ENCODE peak calls at places on chromosomes 12 and 14, in ten cellular contexts. X is A549, S is tibial artery, E is tibial nerve, B is uterus, W is adrenal gland, Q is HAP-1, J is IMR-90, V is fibroblast of lung, K is colonic mucosa. N is an unnamed sample. For H3K4me1, the result is how much of the 10 kb centered on the place peaks cover.

GRCh38 chr12:47828008-47828966 is 8.6 kb upstream of the HDAC7 start:
- DNase-seq in S (no peak), W (no peak), X (no peak), K (no peak), B (no peak), Q (no peak), J (no peak), V (no peak), E (no peak), N (no peak)

GRCh38 chr12:78418919-78419318 is 445.7 kb upstream of the SYT1 start:
- DNase-seq in K (no peak), Q (no peak), B (no peak), J (no peak), S (no peak), E (no peak), V (no peak), X (no peak), W (no peak), N (no peak)

GRCh38 chr14:84074626-84075025 is 1455.3 kb upstream of the FLRT2 start:
- DNase-seq in X (no peak), S (no peak), E (no peak), B (no peak), V (no peak), J (no peak), K (no peak), Q (no peak), W (no peak), N (no peak)

GRCh38 chr14:20485900-20486299 is 16.7 kb downstream of the PNP start:
- DNase-seq in S (no peak), X (no peak), V (no peak), J (no peak), W (no peak), E (no peak), Q (peak), K (no peak), B (no peak), N (no peak)

GRCh38 chr14:57273236-57273635 is 4.5 kb downstream of the AP5M1 start:
- DNase-seq in E (no peak), V (no peak), Q (no peak), S (no peak), W (no peak), J (no peak), K (no peak), X (no peak), B (no peak), N (no peak)

GRCh38 chr14:78127233-78127632 is 42.9 kb upstream of the NRXN3 start:
- DNase-seq in X (no peak), K (no peak), W (no peak), S (no peak), E (no peak), Q (no peak), V (no peak), J (no peak), B (no peak), N (no peak)

GRCh38 chr14:103071544-103072251 is 12.3 kb upstream of the LBHD2 start:
- DNase-seq in E (no peak), X (no peak), B (no peak), S (no peak), K (peak), Q (no peak), W (peak), J (no peak), V (no peak), N (no peak)

GRCh38 chr12:120834489-120835303 is 69.5 kb downstream of the SPPL3 start:
- DNase-seq in J (no peak), B (no peak), V (no peak), K (no peak), X (no peak), W (no peak), E (no peak), S (no peak), Q (no peak), N (no peak)

GRCh38 chr12:5710260-5710878 is 234.7 kb downstream of the ANO2 start:
- DNase-seq in E (no peak), K (no peak), Q (no peak), V (no peak), S (no peak), J (peak), B (no peak), X (no peak), W (no peak), N (no peak)

GRCh38 chr14:49774111-49774510 is 6.2 kb downstream of the KLHDC2 start:
- DNase-seq in S (no peak), B (no peak), X (no peak), E (no peak), K (no peak), Q (no peak), V (peak), W (no peak), J (peak), N (no peak)

GRCh38 chr12:108679282-108679681 is 45.6 kb upstream of the SELPLG start:
- DNase-seq in Q (no peak), S (no peak), K (no peak), V (no peak), W (no peak), J (no peak), X (no peak), E (no peak), B (no peak), N (no peak)

GRCh38 chr12:57890191-57891120 is 43.9 kb upstream of the CTDSP2 start:
- DNase-seq in E (no peak), V (peak), J (peak), X (no peak), K (peak), B (no peak), W (no peak), S (no peak), Q (no peak), N (no peak)

GRCh38 chr12:100359822-100360221 is 2.9 kb downstream of the SLC17A8 start:
- DNase-seq in K (no peak), X (no peak), E (no peak), W (no peak), Q (no peak), B (no peak), J (peak), V (peak), S (no peak), N (peak)

GRCh38 chr12:58346032-58346632 is 404.8 kb downstream of the ATP23 start:
- DNase-seq in Q (no peak), X (peak), K (no peak), S (no peak), W (no peak), E (no peak), J (peak), V (peak), B (no peak), N (peak)

GRCh38 chr12:115362319-115362976 is 678.5 kb upstream of the TBX3 start:
- DNase-seq in W (no peak), X (no peak), V (peak), E (no peak), J (peak), S (no peak), K (no peak), Q (no peak), B (no peak), N (no peak)

GRCh38 chr14:105021656-105022275 is 883 bp upstream of the CDCA4 start:
- DNase-seq in W (peak), V (peak), J (peak), E (no peak), S (no peak), K (peak), Q (peak), X (peak), B (peak), N (peak)
- H3K4me1 ChIP-seq in W (under half), V (under half), J (under half), E (under half), S (under half), K (under half), Q (under half), X (half or more), B (under half), N (under half)

GRCh38 chr12:127570793-127571360 is 696.1 kb upstream of the TMEM132C start:
- DNase-seq in X (no peak), S (no peak), Q (no peak), B (no peak), V (no peak), J (no peak), W (no peak), K (no peak), E (no peak), N (no peak)
- H3K4me3 ChIP-seq in X (no peak), S (peak), Q (no peak), B (no peak), V (no peak), J (no peak), W (no peak), K (no peak), E (no peak), N (no peak)

GRCh38 chr12:62726471-62726980 is 208.4 kb downstream of the PPM1H start:
- DNase-seq in W (no peak), J (no peak), X (no peak), V (no peak), K (no peak), Q (no peak), B (no peak), S (no peak), E (no peak), N (no peak)
- H3K4me1 ChIP-seq in W (under half), J (under half), X (half or more), V (under half), K (under half), Q (under half), B (under half), S (under half), E (under half), N (under half)

GRCh38 chr12:25248732-25249131 is 2.0 kb downstream of the KRAS start:
- DNase-seq in X (no peak), Q (no peak), E (no peak), S (no peak), J (no peak), V (no peak), W (no peak), K (no peak), B (no peak), N (no peak)

GRCh38 chr12:25245491-25245890 is 5.2 kb downstream of the KRAS start:
- DNase-seq in K (no peak), V (no peak), J (no peak), S (no peak), W (no peak), Q (no peak), B (no peak), E (no peak), X (no peak), N (no peak)

GRCh38 chr12:25249951-25250738 is 584 bp downstream of the KRAS start:
- DNase-seq in E (peak), B (peak), X (peak), S (peak), Q (peak), J (peak), W (peak), V (peak), K (peak), N (peak)

GRCh38 chr12:25250744-25251730 is at the start of gene KRAS:
- DNase-seq in J (peak), E (peak), W (peak), B (peak), X (peak), K (peak), Q (peak), S (peak), V (peak), N (peak)

DNA sequence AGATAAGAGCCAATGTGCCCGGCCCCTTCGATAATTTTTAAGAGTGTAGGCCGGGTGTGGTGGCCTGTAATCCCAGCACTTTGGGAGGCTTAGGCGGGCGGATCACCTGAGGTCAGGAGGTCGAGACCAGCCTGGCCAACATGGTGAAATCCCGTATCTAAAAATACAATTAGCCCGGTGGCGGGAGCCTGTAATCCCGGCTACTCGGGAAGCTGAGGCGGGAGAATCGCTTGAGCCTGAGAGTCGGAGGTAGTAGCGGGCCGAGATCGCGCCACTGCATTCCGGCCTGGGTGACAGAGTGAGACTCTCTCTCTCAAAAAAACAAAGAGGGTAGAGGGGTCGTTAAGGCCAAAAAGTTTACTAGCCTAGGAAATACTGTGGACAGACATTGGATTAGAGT is 2.6 kb downstream of the KRAS start:
- DNase-seq in E (no peak), J (no peak), Q (no peak), W (no peak), K (no peak), X (no peak), S (no peak), V (no peak), B (no peak), N (no peak)
- H3K4me3 ChIP-seq in E (no peak), J (no peak), Q (no peak), W (no peak), K (no peak), X (no peak), S (no peak), V (no peak), B (no peak), N (no peak)

DNA sequence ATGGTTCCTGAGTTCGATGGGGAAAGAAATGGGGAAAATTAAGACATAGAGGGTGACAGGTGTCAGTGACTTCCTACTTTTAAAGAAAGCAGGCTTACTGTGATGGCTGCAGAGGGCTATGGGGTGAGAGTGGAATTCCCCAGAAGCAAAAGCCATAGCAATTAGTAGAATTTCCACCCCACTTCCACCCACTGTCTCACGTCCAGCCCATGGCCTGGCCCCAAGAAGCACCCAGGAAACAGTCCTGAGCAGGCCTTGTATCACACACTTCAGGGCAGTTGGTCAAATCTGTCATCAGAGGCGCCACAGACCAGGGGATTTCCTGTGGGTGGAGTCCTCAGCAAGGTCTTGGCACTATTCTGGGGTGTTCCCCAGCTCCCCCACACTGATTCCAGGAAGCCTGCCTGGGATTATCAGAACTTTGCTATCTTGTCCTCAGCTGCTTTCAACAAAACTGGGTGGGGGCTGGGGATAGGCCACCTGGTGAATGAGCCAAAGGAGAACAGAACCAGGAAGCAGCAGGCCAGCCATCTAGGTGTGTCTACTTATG is 120.1 kb upstream of the CCND2 start:
- DNase-seq in E (no peak), S (no peak), X (no peak), W (no peak), V (no peak), Q (no peak), J (no peak), K (peak), B (no peak), N (no peak)
- H3K4me1 ChIP-seq in E (under half), S (under half), X (under half), W (under half), V (under half), Q (under half), J (under half), K (under half), B (under half), N (under half)

GRCh38 chr12:69243099-69244084 is 4.0 kb downstream of the CPSF6 start:
- DNase-seq in V (no peak), E (no peak), X (no peak), B (no peak), J (no peak), K (no peak), Q (no peak), W (no peak), S (no peak), N (no peak)
- H3K4me3 ChIP-seq in V (no peak), E (no peak), X (no peak), B (no peak), J (no peak), K (no peak), Q (no peak), W (no peak), S (no peak), N (no peak)

N was measured in A673.